ENCODE peak calls at places on chromosomes 1 and 21, in eight cellular contexts. K is IMR-90; J is H9; Q is OCI-LY7; C is adipocyte; G is lung; V is colonic mucosa; S is CD4-positive, alpha-beta T cell. M is an unnamed sample.
A peak's percentile ranks its signal among the peaks of the same experiment; 100 is the strongest.

GRCh38 chr1:205274041-205274691 is 46.4 kb downstream of the TMCC2 start:
- DNase-seq in K (no peak), V (no peak), J (peak; percentile 65), Q (peak; percentile 49), C (no peak), S (no peak), G (no peak), M (no peak)

GRCh38 chr21:23861908-23862504 is 1745.3 kb downstream of the MRPL39 start:
- DNase-seq in C (no peak), J (no peak), V (no peak), S (no peak), G (no peak), K (no peak), Q (no peak), M (no peak)

GRCh38 chr1:1777950-1778826 is at the start of gene NADK:
- DNase-seq in V (peak; percentile 64), Q (peak; percentile 84), J (no peak), K (peak; percentile 35), C (peak; percentile 86), S (peak; percentile 42), G (no peak), M (peak; percentile 82)

GRCh38 chr1:36455386-36455785 is 5.1 kb upstream of the OSCP1 start:
- DNase-seq in G (no peak), J (no peak), K (no peak), C (no peak), Q (no peak), V (no peak), S (no peak), M (no peak)

GRCh38 chr21:29130234-29130993 is at the start of gene MAP3K7CL:
- DNase-seq in Q (no peak), C (peak; percentile 91), J (no peak), G (peak; percentile 46), K (peak; percentile 100), V (no peak), S (no peak), M (no peak)

GRCh38 chr1:1596493-1597274 is 3.3 kb downstream of the FNDC10 start:
- DNase-seq in G (no peak), V (no peak), Q (no peak), C (no peak), J (no peak), K (no peak), S (no peak), M (no peak)

GRCh38 chr1:55337801-55338447 is 122.8 kb upstream of the USP24 start:
- DNase-seq in Q (peak; percentile 55), V (peak; percentile 22), S (no peak), K (peak; percentile 79), G (no peak), J (peak; percentile 61), C (peak; percentile 56), M (no peak)

GRCh38 chr1:221994274-221994698 is 252.4 kb upstream of the DUSP10 start:
- DNase-seq in J (no peak), S (no peak), V (no peak), C (peak; percentile 15), Q (no peak), K (peak; percentile 85), G (no peak), M (no peak)

GRCh38 chr21:19501115-19501514 is 1097.5 kb upstream of the TMPRSS15 start:
- DNase-seq in C (no peak), G (no peak), Q (no peak), J (no peak), S (no peak), V (no peak), K (no peak), M (no peak)

GRCh38 chr1:114145504-114146160 is 8.0 kb downstream of the SYT6 start:
- DNase-seq in V (no peak), J (no peak), Q (no peak), K (no peak), S (no peak), G (no peak), C (no peak), M (no peak)

GRCh38 chr1:176601358-176601757 is 138.4 kb downstream of the PAPPA2 start:
- DNase-seq in G (no peak), Q (no peak), V (no peak), S (no peak), K (no peak), J (no peak), C (no peak), M (no peak)

GRCh38 chr1:39632491-39633417 is 6.7 kb downstream of the HEYL start:
- DNase-seq in S (no peak), V (peak; percentile 37), K (peak; percentile 53), Q (no peak), J (peak; percentile 68), C (peak; percentile 90), G (peak; percentile 52), M (no peak)

GRCh38 chr21:15003463-15004135 is 61.2 kb downstream of the NRIP1 start:
- DNase-seq in G (no peak), V (no peak), K (no peak), J (no peak), S (no peak), C (no peak), Q (no peak), M (no peak)

GRCh38 chr1:214124281-214124805 is 136.6 kb downstream of the PROX1 start:
- DNase-seq in V (no peak), Q (no peak), G (no peak), K (no peak), S (no peak), J (no peak), C (no peak), M (no peak)

GRCh38 chr1:158126425-158126824 is 54.3 kb upstream of the CD1D start:
- DNase-seq in C (no peak), J (no peak), G (no peak), S (no peak), Q (no peak), K (no peak), V (no peak), M (no peak)

GRCh38 chr1:26138974-26139558 is 19.8 kb upstream of the FAM110D start:
- DNase-seq in J (no peak), G (no peak), K (no peak), Q (peak; percentile 26), V (no peak), S (no peak), C (no peak), M (no peak)

GRCh38 chr1:175073054-175073453 is 5.4 kb downstream of the TNN start:
- DNase-seq in Q (no peak), V (no peak), C (peak; percentile 83), K (no peak), J (no peak), S (no peak), G (no peak), M (no peak)

GRCh38 chr1:198024782-198025181 is 107.6 kb downstream of the LHX9 start:
- DNase-seq in K (peak; percentile 71), Q (no peak), V (no peak), J (no peak), S (no peak), G (no peak), C (no peak), M (no peak)

GRCh38 chr1:191668525-191668924 is 489.7 kb upstream of the RGS18 start:
- DNase-seq in V (no peak), K (no peak), G (no peak), S (no peak), Q (no peak), J (no peak), C (no peak), M (no peak)

GRCh38 chr21:45448283-45448809 is 43.4 kb downstream of the COL18A1 start:
- DNase-seq in K (no peak), S (no peak), C (no peak), G (no peak), V (no peak), Q (no peak), J (no peak), M (no peak)

GRCh38 chr1:22805672-22806038 is 95.0 kb downstream of the EPHB2 start:
- DNase-seq in K (no peak), S (no peak), Q (no peak), V (no peak), C (no peak), G (no peak), J (peak; percentile 52), M (no peak)

GRCh38 chr1:3124246-3124645 is 55.2 kb downstream of the PRDM16 start:
- DNase-seq in Q (no peak), G (no peak), C (no peak), S (no peak), K (no peak), V (no peak), J (no peak), M (no peak)
- H3K9me3 ChIP-seq in Q (no peaks in the 10 kb centered on the region), G (no peaks in the 10 kb centered on the region), C (no peaks in the 10 kb centered on the region), S (no peaks in the 10 kb centered on the region), K (peaks cover 12% of the 10 kb centered on the region), V (no peaks in the 10 kb centered on the region), J (no peaks in the 10 kb centered on the region), M (no peaks in the 10 kb centered on the region)

GRCh38 chr1:239239529-239239928 is 146.8 kb upstream of the CHRM3 start:
- DNase-seq in G (no peak), J (no peak), S (no peak), C (no peak), Q (no peak), K (no peak), V (no peak), M (no peak)

GRCh38 chr1:239244084-239244483 is 142.3 kb upstream of the CHRM3 start:
- DNase-seq in K (no peak), G (no peak), C (no peak), Q (no peak), S (no peak), J (no peak), V (no peak), M (no peak)

GRCh38 chr1:239242404-239242803 is 144.0 kb upstream of the CHRM3 start:
- DNase-seq in G (no peak), C (no peak), S (no peak), V (no peak), Q (no peak), K (no peak), J (no peak), M (no peak)

GRCh38 chr1:239240736-239241135 is 145.6 kb upstream of the CHRM3 start:
- DNase-seq in J (no peak), G (no peak), S (no peak), Q (no peak), V (no peak), C (no peak), K (no peak), M (no peak)

GRCh38 chr1:239243003-239243402 is 143.4 kb upstream of the CHRM3 start:
- DNase-seq in C (no peak), G (no peak), Q (no peak), V (no peak), S (no peak), J (peak; percentile 36), K (no peak), M (no peak)
- H3K9me3 ChIP-seq in C (peaks cover 4% of the 10 kb centered on the region), G (no peaks in the 10 kb centered on the region), Q (no peaks in the 10 kb centered on the region), V (no peaks in the 10 kb centered on the region), S (no peaks in the 10 kb centered on the region), J (no peaks in the 10 kb centered on the region), K (peaks cover 8% of the 10 kb centered on the region), M (no peaks in the 10 kb centered on the region)

GRCh38 chr1:14767075-14767474 is 168.6 kb downstream of the KAZN start:
- DNase-seq in C (no peak), S (no peak), Q (no peak), K (no peak), G (no peak), V (no peak), J (peak; percentile 46), M (no peak)
- H3K9me3 ChIP-seq in C (no peaks in the 10 kb centered on the region), S (no peaks in the 10 kb centered on the region), Q (no peaks in the 10 kb centered on the region), K (no peaks in the 10 kb centered on the region), G (no peaks in the 10 kb centered on the region), V (no peaks in the 10 kb centered on the region), J (no peaks in the 10 kb centered on the region), M (no peaks in the 10 kb centered on the region)

DNA sequence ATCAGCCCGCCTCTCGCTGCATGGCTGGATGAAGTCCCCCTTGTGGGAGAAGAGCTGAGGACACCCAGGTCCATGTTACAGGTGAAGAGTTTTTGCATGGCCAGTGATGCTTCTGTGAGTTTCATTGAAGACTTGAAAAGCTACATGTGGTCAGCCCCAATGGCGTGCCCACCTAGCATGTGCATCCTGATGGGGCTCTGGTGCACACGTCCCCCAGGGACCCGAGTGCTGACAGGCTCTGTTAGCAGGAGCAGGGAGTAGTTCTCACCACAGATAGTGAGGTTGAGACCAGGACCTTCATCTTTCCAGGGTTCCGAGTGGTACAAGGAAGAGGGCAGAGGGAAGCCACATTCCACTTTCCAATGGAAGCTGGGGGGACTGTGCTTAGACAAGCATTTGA is 184.8 kb upstream of the C1orf174 start:
- DNase-seq in J (no peak), G (no peak), S (no peak), Q (no peak), V (no peak), K (no peak), C (no peak), M (no peak)
- H3K9me3 ChIP-seq in J (no peaks in the 10 kb centered on the region), G (no peaks in the 10 kb centered on the region), S (no peaks in the 10 kb centered on the region), Q (peaks cover 2% of the 10 kb centered on the region), V (no peaks in the 10 kb centered on the region), K (peaks cover 42% of the 10 kb centered on the region), C (peaks cover 2% of the 10 kb centered on the region), M (no peaks in the 10 kb centered on the region)